ENCODE peak calls at places on chromosomes 11 and 22, in eight cellular contexts. G is lung, U is colonic mucosa, L is GM23338, D is HCT116, X is neural progenitor cell, R is SK-N-SH, B is ovary. K is an unnamed sample.

GRCh38 chr22:45202333-45203149 is 38.2 kb downstream of the KIAA0930 start:
- DNase-seq in D (no peak), B (no peak), L (no peak), R (no peak), G (no peak), X (no peak), U (no peak), K (peak; percentile 21)

GRCh38 chr11:44270403-44271192 is 39.3 kb downstream of the ALX4 start:
- DNase-seq in D (no peak), G (no peak), R (no peak), L (no peak), B (no peak), U (no peak), X (no peak), K (no peak)

GRCh38 chr22:34842630-34843029 is 223.3 kb upstream of the ISX start:
- DNase-seq in X (peak; percentile 29), U (no peak), D (no peak), B (no peak), L (peak; percentile 42), G (no peak), R (no peak), K (no peak)

GRCh38 chr22:49738566-49738965 is 89.1 kb downstream of the BRD1 start:
- DNase-seq in L (no peak), U (no peak), X (no peak), R (no peak), B (no peak), G (no peak), D (no peak), K (no peak)

GRCh38 chr22:45248832-45249561 is 8.3 kb upstream of the KIAA0930 start:
- DNase-seq in R (no peak), G (no peak), L (no peak), D (no peak), X (no peak), U (no peak), B (no peak), K (no peak)

GRCh38 chr11:118238947-118239346 is 13.2 kb downstream of the MPZL3 start:
- DNase-seq in L (peak; percentile 52), R (no peak), X (no peak), B (no peak), U (no peak), D (no peak), G (no peak), K (no peak)

GRCh38 chr11:85886089-85887056 is 31.2 kb downstream of the CCDC83 start:
- DNase-seq in D (no peak), B (no peak), G (no peak), U (no peak), R (no peak), L (no peak), X (no peak), K (peak; percentile 57)

GRCh38 chr22:50526849-50527801 is 1.7 kb upstream of the SCO2 start:
- DNase-seq in R (peak; percentile 77), L (peak; percentile 67), D (no peak), B (no peak), X (peak; percentile 24), G (peak; percentile 85), U (peak; percentile 68), K (peak; percentile 50)

GRCh38 chr11:32006799-32007388 is 84.0 kb upstream of the RCN1 start:
- DNase-seq in G (no peak), L (peak; percentile 84), B (no peak), X (peak; percentile 74), R (peak; percentile 42), U (no peak), D (peak; percentile 35), K (peak; percentile 50)

GRCh38 chr22:30809086-30809485 is 114.4 kb downstream of the OSBP2 start:
- DNase-seq in R (no peak), L (no peak), G (no peak), U (no peak), B (no peak), X (no peak), D (no peak), K (peak; percentile 59)

GRCh38 chr11:132576706-132577105 is 955.6 kb downstream of the OPCML start:
- DNase-seq in G (no peak), B (no peak), U (no peak), L (peak; percentile 43), X (peak; percentile 24), R (no peak), D (no peak), K (peak; percentile 39)

GRCh38 chr11:4748435-4748834 is 21.3 kb downstream of the OR51F1 start:
- DNase-seq in R (no peak), L (no peak), U (no peak), B (no peak), D (no peak), G (no peak), X (no peak), K (peak; percentile 30)

GRCh38 chr11:126336646-126337045 is 18.8 kb upstream of the ST3GAL4 start:
- DNase-seq in G (no peak), B (no peak), D (no peak), U (no peak), R (no peak), L (peak; percentile 60), X (no peak), K (no peak)

GRCh38 chr11:67400251-67400941 is 1.3 kb downstream of the PPP1CA start:
- DNase-seq in X (no peak), B (no peak), R (peak; percentile 86), G (no peak), D (no peak), L (no peak), U (peak; percentile 53), K (peak; percentile 18)

GRCh38 chr11:27916541-27917100 is 191.3 kb downstream of the KIF18A start:
- DNase-seq in G (no peak), U (no peak), X (no peak), D (no peak), B (no peak), L (no peak), R (no peak), K (no peak)

GRCh38 chr11:65786786-65787636 is at the start of gene OVOL1:
- DNase-seq in R (peak; percentile 64), D (peak; percentile 56), G (peak; percentile 80), X (peak; percentile 54), B (no peak), L (peak; percentile 87), U (peak; percentile 92), K (no peak)

GRCh38 chr22:42639541-42640241 is 710 bp downstream of the ATP5MGL start:
- DNase-seq in L (no peak), U (no peak), B (no peak), R (no peak), G (no peak), X (no peak), D (no peak), K (no peak)

GRCh38 chr11:72719551-72719950 is 32.7 kb downstream of the ARAP1 start:
- DNase-seq in B (no peak), L (no peak), X (no peak), D (no peak), R (no peak), G (no peak), U (no peak), K (no peak)

GRCh38 chr11:72798361-72798760 is 4.5 kb upstream of the STARD10 start:
- DNase-seq in U (no peak), B (no peak), G (no peak), X (peak; percentile 1), D (no peak), R (no peak), L (peak; percentile 55), K (no peak)

GRCh38 chr11:62880803-62881578 is at the start of gene SLC3A2:
- DNase-seq in B (peak; percentile 90), G (peak; percentile 88), L (peak; percentile 91), U (peak; percentile 95), D (peak; percentile 68), R (peak; percentile 89), X (peak; percentile 93), K (peak; percentile 84)
- TF ChIP-seq CTCF in B (peak; percentile 75), G (peak; percentile 63), L (peak; percentile 75), U (peak; percentile 74), D (peak; percentile 52), R (peak; percentile 67), X (peak; percentile 79), K (peak; percentile 27)

GRCh38 chr11:64037027-64037633 is 1.4 kb downstream of the FLRT1 start:
- DNase-seq in X (peak; percentile 38), D (no peak), G (no peak), R (no peak), U (no peak), B (no peak), L (peak; percentile 61), K (no peak)

GRCh38 chr11:64036081-64037026 is 623 bp downstream of the FLRT1 start:
- DNase-seq in U (no peak), B (peak; percentile 67), G (no peak), L (peak; percentile 54), X (peak; percentile 52), R (peak; percentile 73), D (no peak), K (peak; percentile 31)

GRCh38 chr11:64034411-64034811 is 1.3 kb upstream of the FLRT1 start:
- DNase-seq in L (peak; percentile 81), R (no peak), U (no peak), X (peak; percentile 72), B (no peak), G (no peak), D (no peak), K (no peak)

GRCh38 chr11:64035581-64035980 is at the start of gene FLRT1:
- DNase-seq in B (no peak), X (peak; percentile 70), L (no peak), U (no peak), G (no peak), R (peak; percentile 75), D (no peak), K (no peak)

DNA sequence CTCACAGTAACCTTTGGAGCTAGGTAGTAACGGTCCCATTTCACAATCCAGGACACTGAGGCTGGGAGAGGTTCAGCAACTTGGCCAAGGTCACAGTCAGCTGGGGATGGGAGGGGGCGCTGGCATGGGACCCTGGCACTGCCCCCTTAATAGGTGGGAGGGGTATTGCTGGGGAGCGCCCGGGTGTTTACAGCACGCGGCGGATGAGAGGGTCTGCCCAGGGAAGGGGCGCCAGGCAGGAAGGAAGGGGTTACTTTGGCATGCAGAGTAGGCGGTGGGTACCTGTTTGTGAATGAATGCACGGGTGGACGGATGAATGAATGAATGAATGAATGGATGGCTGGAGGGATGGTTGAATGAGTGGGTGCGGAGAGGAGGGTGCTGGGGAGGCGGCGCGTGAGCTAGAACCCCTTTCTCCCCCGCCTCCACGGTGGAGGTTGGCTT is 628 bp upstream of the FLRT1 start:
- DNase-seq in G (no peak), X (no peak), D (no peak), B (no peak), R (no peak), U (no peak), L (no peak), K (no peak)
- H3K4me3 ChIP-seq in G (no peak overlapping the region), X (peak overlapping the region; percentile 38), D (no peak overlapping the region), B (no peak overlapping the region), R (peak overlapping the region; percentile 58), U (no peak overlapping the region), L (peak overlapping the region; percentile 40), K (no peak overlapping the region)

GRCh38 chr11:119416606-119417580 is 6.1 kb downstream of the THY1 start:
- DNase-seq in B (no peak), X (no peak), R (no peak), D (no peak), G (no peak), L (peak; percentile 68), U (no peak), K (peak; percentile 73)
- TF ChIP-seq CTCF in B (no peak), X (no peak), R (no peak), D (no peak), G (no peak), L (peak; percentile 36), U (no peak), K (no peak)

DNA sequence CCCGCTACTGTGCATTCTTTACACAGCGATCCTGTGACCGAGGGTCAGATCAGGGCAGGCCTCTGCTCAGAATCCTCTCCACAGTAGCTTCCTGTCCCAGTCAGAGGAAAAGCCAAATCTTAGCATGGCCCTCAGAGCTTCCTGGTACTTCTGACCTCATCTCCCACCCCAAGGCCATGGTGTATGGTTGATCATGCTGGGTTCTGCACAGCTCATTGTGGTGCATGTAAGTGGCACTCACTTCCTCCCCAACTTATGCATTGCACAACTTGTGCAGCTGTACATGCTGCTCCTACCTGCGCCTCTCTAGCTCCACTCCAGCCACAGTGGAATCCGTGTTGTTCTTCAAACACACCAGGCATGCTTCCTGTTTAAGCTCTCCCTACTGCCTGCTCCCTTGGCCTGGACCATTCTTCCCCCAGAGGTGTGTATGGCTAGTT is 20.3 kb downstream of the BMAL1 start:
- DNase-seq in X (no peak), L (no peak), R (no peak), D (no peak), B (no peak), G (peak; percentile 71), U (no peak), K (no peak)
- H3K4me3 ChIP-seq in X (no peak overlapping the region), L (no peak overlapping the region), R (no peak overlapping the region), D (no peak overlapping the region), B (no peak overlapping the region), G (no peak overlapping the region), U (no peak overlapping the region), K (no peak overlapping the region)

K was measured in fibroblast of mammary gland.